ENCODE peak calls at places on chromosomes 6 and 20, in seven cellular contexts. M, Q, J, F, D, S and O are unnamed samples.

GRCh38 chr6:123909989-123910388 is 106.3 kb downstream of the NKAIN2 start:
- DNase-seq in M (no peak), F (no peak), D (no peak), Q (no peak), J (no peak), S (no peak), O (no peak)

GRCh38 chr6:170113141-170113540 is 177.7 kb downstream of the DLL1 start:
- DNase-seq in J (no peak), Q (no peak), D (no peak), F (no peak), M (no peak), S (no peak), O (no peak)

GRCh38 chr6:145137425-145137824 is 597.9 kb downstream of the EPM2A start:
- DNase-seq in S (no peak), Q (no peak), D (no peak), J (no peak), M (peak), F (peak), O (no peak)

GRCh38 chr20:62477669-62478450 is 2.1 kb upstream of the GATA5 start:
- DNase-seq in S (no peak), D (no peak), F (no peak), M (peak), J (no peak), Q (no peak), O (no peak)

GRCh38 chr20:36493801-36494114 is 47.6 kb upstream of the MYL9 start:
- DNase-seq in M (no peak), S (no peak), D (no peak), Q (peak), F (peak), J (peak), O (no peak)

GRCh38 chr6:145453376-145453775 is 281.9 kb downstream of the EPM2A start:
- DNase-seq in D (no peak), F (no peak), J (no peak), Q (no peak), S (no peak), M (no peak), O (no peak)

GRCh38 chr6:21750479-21751018 is 157.0 kb downstream of the SOX4 start:
- DNase-seq in F (no peak), J (no peak), D (no peak), M (no peak), S (no peak), Q (no peak), O (no peak)

GRCh38 chr6:129096651-129097290 is 213.8 kb downstream of the LAMA2 start:
- DNase-seq in F (no peak), S (no peak), D (no peak), Q (no peak), M (peak), J (no peak), O (no peak)

GRCh38 chr6:22366214-22366613 is 69.4 kb upstream of the PRL start:
- DNase-seq in S (no peak), Q (no peak), J (no peak), D (no peak), M (no peak), F (no peak), O (no peak)

GRCh38 chr6:337782-338464 is 45.6 kb downstream of the DUSP22 start:
- DNase-seq in Q (no peak), J (no peak), S (no peak), F (no peak), D (no peak), M (no peak), O (no peak)

GRCh38 chr6:71406871-71407860 is 118.6 kb downstream of the OGFRL1 start:
- DNase-seq in F (no peak), J (no peak), Q (no peak), D (no peak), M (no peak), S (no peak), O (no peak)

GRCh38 chr20:63056236-63057132 is 49.7 kb upstream of the BHLHE23 start:
- DNase-seq in S (peak), J (peak), M (peak), D (peak), Q (no peak), F (no peak), O (peak)

GRCh38 chr20:40192529-40192928 is 496.5 kb downstream of the MAFB start:
- DNase-seq in Q (no peak), S (no peak), M (no peak), F (no peak), J (no peak), D (no peak), O (no peak)

GRCh38 chr20:6007529-6008103 is 46.2 kb downstream of the LRRN4 start:
- DNase-seq in J (peak), M (no peak), D (no peak), S (no peak), F (no peak), Q (no peak), O (no peak)

GRCh38 chr6:106275692-106276091 is 49.9 kb downstream of the ATG5 start:
- DNase-seq in J (no peak), Q (no peak), D (no peak), F (no peak), S (no peak), M (no peak), O (no peak)

GRCh38 chr6:112485140-112485539 is 138.0 kb downstream of the RFPL4B start:
- DNase-seq in M (no peak), F (no peak), D (no peak), J (no peak), Q (no peak), S (no peak), O (no peak)

GRCh38 chr6:52133326-52133725 is 45.9 kb upstream of the PKHD1 start:
- DNase-seq in Q (no peak), S (no peak), D (no peak), M (no peak), J (no peak), F (no peak), O (no peak)

GRCh38 chr20:44370639-44371218 is 15.2 kb downstream of the HNF4A start:
- DNase-seq in Q (no peak), S (no peak), D (no peak), M (peak), F (peak), J (peak), O (no peak)

GRCh38 chr6:158374020-158374419 is 61.8 kb downstream of the TULP4 start:
- DNase-seq in D (no peak), F (peak), Q (no peak), J (no peak), M (no peak), S (no peak), O (no peak)

GRCh38 chr20:22586645-22587310 is 2.4 kb upstream of the FOXA2 start:
- DNase-seq in Q (no peak), M (peak), F (no peak), S (no peak), J (peak), D (no peak), O (peak)

GRCh38 chr20:324177-325042 is 942 bp upstream of the SOX12 start:
- DNase-seq in M (peak), D (peak), J (peak), F (peak), S (peak), Q (peak), O (peak)
- TF ChIP-seq CTCF in M (peak), D (peak), J (peak), F (peak), S (peak), Q (no peak), O (peak)

DNA sequence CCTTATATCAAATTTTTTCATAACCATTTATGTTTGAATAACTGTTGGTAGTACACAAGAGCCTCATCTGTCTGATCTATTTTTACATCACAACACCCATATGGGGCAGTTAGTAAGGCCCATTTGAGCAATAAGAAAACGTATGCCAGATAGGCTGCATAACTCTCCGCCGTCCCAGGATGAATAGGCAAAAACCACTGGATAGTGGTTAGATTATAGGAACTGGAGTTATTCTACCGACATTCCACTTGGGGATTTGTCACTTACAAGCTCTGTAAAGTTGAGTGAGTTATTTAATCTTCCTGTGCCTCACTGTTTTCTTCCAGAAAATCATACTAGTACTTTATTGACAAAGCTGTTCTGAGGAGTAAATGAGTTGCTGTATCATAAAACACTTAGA is 881.9 kb downstream of the QKI start:
- DNase-seq in M (no peak), S (no peak), J (no peak), D (no peak), Q (no peak), F (peak), O (no peak)
- TF ChIP-seq CTCF in M (no peak), S (no peak), J (no peak), D (no peak), Q (no peak), F (no peak), O (no peak)

GRCh38 chr20:59676877-59677140 is 72.5 kb downstream of the PHACTR3 start:
- DNase-seq in S (no peak), J (no peak), F (no peak), Q (no peak), D (no peak), M (no peak), O (no peak)
- TF ChIP-seq CTCF in S (no peak), J (no peak), F (no peak), Q (no peak), D (no peak), M (no peak), O (no peak)

GRCh38 chr6:165244524-165245247 is 64.7 kb downstream of the C6orf118 start:
- DNase-seq in J (no peak), Q (no peak), S (no peak), D (no peak), F (no peak), M (no peak), O (no peak)

GRCh38 chr6:165245287-165245686 is 64.1 kb downstream of the C6orf118 start:
- DNase-seq in Q (no peak), M (peak), J (no peak), D (no peak), F (no peak), S (no peak), O (no peak)

GRCh38 chr6:165243801-165244200 is 65.6 kb downstream of the C6orf118 start:
- DNase-seq in F (no peak), Q (no peak), M (no peak), D (no peak), S (no peak), J (no peak), O (no peak)

GRCh38 chr6:165249808-165250207 is 59.6 kb downstream of the C6orf118 start:
- DNase-seq in D (no peak), F (no peak), Q (no peak), M (no peak), J (no peak), S (no peak), O (no peak)

DNA sequence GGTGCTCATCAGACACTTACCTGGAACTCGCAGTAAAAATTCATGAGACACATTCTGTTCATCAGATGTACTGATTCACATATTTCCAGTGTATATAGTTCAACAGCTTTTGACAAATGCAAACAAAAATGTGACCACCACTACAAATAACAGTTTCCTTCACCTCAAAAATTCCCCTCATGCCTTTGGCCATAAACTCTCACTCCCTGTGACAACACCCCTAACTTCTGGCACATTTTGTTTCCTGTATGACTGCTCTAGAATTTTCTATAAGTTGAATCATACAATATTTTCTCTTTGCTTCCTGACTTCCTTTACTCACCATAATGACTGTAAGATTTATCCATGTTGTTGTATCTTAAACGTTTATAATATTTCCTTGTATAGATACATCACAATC is 63.7 kb downstream of the C6orf118 start:
- DNase-seq in J (no peak), Q (no peak), D (no peak), F (no peak), M (no peak), S (no peak), O (no peak)
- TF ChIP-seq CTCF in J (no peak), Q (no peak), D (no peak), F (no peak), M (no peak), S (peak), O (no peak)

DNA sequence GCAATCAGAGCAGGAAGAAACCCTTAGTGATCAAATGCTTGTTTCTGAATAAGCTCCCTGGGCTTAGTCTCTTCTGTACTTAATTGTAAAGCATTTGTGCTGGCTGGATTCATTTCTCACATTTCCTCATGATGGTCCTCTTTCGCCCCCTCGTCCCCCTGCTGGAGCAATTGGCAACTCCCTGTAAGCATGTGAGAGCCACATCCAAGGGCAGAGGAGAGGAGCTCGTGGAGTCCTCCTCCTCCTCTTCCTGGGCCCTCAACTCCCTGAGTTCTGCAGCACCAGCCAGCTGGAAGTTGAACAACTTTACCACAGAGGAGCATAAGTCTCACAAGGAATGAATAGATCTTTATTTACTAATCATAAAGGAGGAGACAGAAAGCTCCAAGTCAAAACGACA is 12.6 kb downstream of the ANKEF1 start:
- DNase-seq in Q (no peak), M (peak), D (no peak), S (peak), F (no peak), J (peak), O (no peak)
- TF ChIP-seq CTCF in Q (no peak), M (peak), D (no peak), S (peak), F (peak), J (peak), O (peak)

DNA sequence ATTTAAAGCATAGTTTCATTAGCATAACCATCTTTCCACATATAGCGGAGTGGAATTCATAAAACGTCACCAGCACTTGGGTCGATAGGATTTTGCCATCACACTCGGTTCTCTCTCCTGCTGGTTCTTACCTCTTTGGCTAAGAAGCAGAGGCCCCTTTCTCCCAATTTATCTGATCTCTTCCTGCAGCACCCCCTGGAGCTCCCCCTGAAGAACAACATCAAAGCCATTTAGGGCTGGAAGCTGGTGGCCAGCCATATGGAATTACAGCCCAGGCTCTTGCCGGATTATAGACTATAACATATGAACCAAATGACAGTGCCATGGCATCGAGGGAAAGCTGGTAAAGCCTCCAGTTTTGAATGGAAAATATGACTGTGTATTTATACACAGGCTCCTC is 6.4 kb upstream of the KIF6 start:
- DNase-seq in M (no peak), Q (no peak), D (no peak), S (no peak), J (no peak), F (no peak), O (no peak)
- TF ChIP-seq CTCF in M (no peak), Q (no peak), D (no peak), S (no peak), J (no peak), F (peak), O (no peak)

GRCh38 chr6:3119040-3119723 is 671 bp downstream of the BPHL start:
- DNase-seq in S (no peak), F (peak), M (no peak), D (no peak), J (no peak), Q (no peak), O (no peak)

GRCh38 chr6:3114377-3114776 is 4.1 kb upstream of the BPHL start:
- DNase-seq in D (no peak), Q (no peak), M (no peak), S (no peak), F (no peak), J (no peak), O (no peak)

GRCh38 chr6:3120765-3121089 is 2.2 kb downstream of the BPHL start:
- DNase-seq in F (no peak), Q (no peak), J (no peak), M (no peak), D (no peak), S (no peak), O (no peak)

GRCh38 chr6:3117912-3118352 is 579 bp upstream of the BPHL start:
- DNase-seq in D (no peak), F (no peak), M (no peak), S (no peak), Q (no peak), J (no peak), O (no peak)

DNA sequence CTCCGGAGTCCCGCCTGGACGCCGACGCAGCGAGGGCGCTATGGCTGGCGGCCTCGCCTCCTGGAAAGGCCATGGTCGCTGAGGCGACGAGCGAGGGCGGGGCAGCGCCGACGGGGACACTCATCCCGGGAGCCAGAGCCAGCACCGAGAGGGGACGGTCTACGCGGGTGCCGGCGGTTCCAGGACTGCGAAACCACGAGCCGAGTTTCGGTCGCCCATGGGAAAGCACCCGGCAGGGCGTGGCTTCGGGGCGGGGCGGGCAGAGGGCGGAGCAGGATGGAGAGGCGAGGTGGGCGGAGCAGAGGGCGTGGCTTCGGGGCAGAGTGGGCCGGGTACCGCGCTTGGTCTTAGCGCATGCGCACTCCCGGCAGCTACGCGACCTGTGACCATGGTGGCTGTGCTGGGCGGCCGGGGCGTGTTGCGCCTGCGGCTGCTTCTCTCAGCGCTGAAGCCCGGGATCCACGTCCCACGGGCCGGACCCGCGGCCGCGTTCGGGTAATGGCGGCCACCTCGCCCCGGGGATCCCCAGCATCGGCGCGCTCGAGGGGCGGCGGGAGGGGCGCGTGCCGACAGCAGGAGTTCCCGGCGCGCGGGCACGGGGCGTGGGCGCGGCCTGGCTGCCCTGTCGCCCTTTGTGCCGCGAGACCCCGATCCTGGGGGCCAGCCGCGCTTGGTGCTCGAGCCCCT is at the start of gene BPHL:
- DNase-seq in Q (peak), M (peak), D (peak), S (peak), F (peak), J (peak), O (peak)
- TF ChIP-seq CTCF in Q (peak), M (no peak), D (no peak), S (no peak), F (no peak), J (no peak), O (no peak)

DNA sequence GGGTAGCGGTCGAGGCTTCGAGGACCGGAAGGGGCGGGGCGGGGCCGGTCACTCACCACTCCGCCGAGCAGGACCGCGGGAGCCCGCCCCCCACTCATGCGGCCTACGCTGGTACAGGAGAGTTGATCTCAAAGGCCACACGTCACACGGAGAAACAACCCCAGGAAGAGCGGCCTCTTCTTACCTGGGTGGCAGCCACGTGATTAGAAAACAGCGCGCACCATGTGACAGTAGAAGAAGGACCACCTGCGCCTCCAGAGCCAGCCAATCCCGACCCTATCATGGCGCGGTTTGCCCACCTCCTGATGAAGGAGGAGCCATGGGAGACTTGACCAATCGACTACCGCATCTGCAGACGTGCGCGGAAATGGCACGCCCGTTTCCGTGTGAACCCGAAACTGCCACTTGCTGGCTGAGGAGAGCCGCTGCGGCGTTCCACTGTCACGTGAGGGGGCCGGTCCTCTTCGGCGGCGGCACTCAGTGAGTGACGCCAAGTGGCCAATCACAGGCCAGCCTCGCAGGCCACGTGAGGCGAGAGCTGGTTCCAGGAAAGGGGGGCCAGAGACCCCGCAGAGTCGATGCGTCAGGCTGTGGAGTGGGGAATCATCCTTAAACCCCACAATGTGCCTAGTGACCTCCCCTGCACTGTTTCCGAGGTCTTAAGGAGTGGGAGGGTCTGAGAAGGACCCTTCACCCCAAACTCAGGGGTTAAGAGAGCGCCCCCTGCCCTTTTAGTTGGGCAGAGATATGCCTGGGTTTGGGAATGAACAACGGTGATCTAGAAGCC is at the start of gene CUTA:
- DNase-seq in S (peak), D (peak), F (peak), J (peak), Q (peak), M (peak), O (peak)
- TF ChIP-seq CTCF in S (peak), D (peak), F (peak), J (peak), Q (peak), M (peak), O (peak)